ENCODE peak calls at places on chromosome 4, in four cellular contexts. One of them, this sample, is unnamed.

GRCh38 chr4:53118676-53119075 is 247.2 kb downstream of the SCFD2 start:
- DNase-seq in osteocyte: no peak
- DNase-seq in tibial artery: no peak
- DNase-seq in ACHN: no peak
- DNase-seq in this sample: no peak

GRCh38 chr4:8419222-8420041 is 21.1 kb downstream of the ACOX3 start:
- DNase-seq in osteocyte: no peak
- DNase-seq in tibial artery: no peak
- DNase-seq in ACHN: peak
- DNase-seq in this sample: no peak

GRCh38 chr4:40856836-40857362 is 107.1 kb downstream of the NSUN7 start:
- DNase-seq in osteocyte: peak
- DNase-seq in tibial artery: peak
- DNase-seq in ACHN: peak
- DNase-seq in this sample: no peak

GRCh38 chr4:174023641-174024040 is 259.8 kb downstream of the FBXO8 start:
- DNase-seq in osteocyte: no peak
- DNase-seq in tibial artery: no peak
- DNase-seq in ACHN: no peak
- DNase-seq in this sample: no peak

GRCh38 chr4:124803641-124804040 is 91.1 kb upstream of the ANKRD50 start:
- DNase-seq in osteocyte: no peak
- DNase-seq in tibial artery: no peak
- DNase-seq in ACHN: peak
- DNase-seq in this sample: no peak

GRCh38 chr4:36208884-36209473 is 35.3 kb downstream of the ARAP2 start:
- DNase-seq in osteocyte: no peak
- DNase-seq in tibial artery: no peak
- DNase-seq in ACHN: no peak
- DNase-seq in this sample: no peak

GRCh38 chr4:42474406-42474805 is 77.1 kb downstream of the SHISA3 start:
- DNase-seq in osteocyte: no peak
- DNase-seq in tibial artery: no peak
- DNase-seq in ACHN: no peak
- DNase-seq in this sample: no peak

GRCh38 chr4:139416073-139416673 is 37.7 kb upstream of the RAB33B start:
- DNase-seq in osteocyte: no peak
- DNase-seq in tibial artery: no peak
- DNase-seq in ACHN: peak
- DNase-seq in this sample: peak

GRCh38 chr4:85925071-85925470 is 434.8 kb downstream of the MAPK10 start:
- DNase-seq in osteocyte: no peak
- DNase-seq in tibial artery: no peak
- DNase-seq in ACHN: no peak
- DNase-seq in this sample: no peak

GRCh38 chr4:113434247-113434587 is 327.3 kb downstream of the CAMK2D start:
- DNase-seq in osteocyte: no peak
- DNase-seq in tibial artery: no peak
- DNase-seq in ACHN: peak
- DNase-seq in this sample: peak

GRCh38 chr4:1752284-1753041 is 31.1 kb downstream of the TACC3 start:
- DNase-seq in osteocyte: no peak
- DNase-seq in tibial artery: no peak
- DNase-seq in ACHN: no peak
- DNase-seq in this sample: no peak

This sample was measured in LoVo.